ENCODE peak calls at places on chromosomes 1 and 21, in eight cellular contexts. One of them, this sample, is unnamed.

GRCh38 chr1:12469493-12469892 is 148.5 kb downstream of the DHRS3 start:
- DNase-seq in heart left ventricle: no peak
- DNase-seq in endodermal cell: no peak
- DNase-seq in chondrocyte: no peak
- DNase-seq in breast epithelium: no peak
- DNase-seq in A549: no peak
- DNase-seq in GM13976: no peak
- DNase-seq in GM10248: no peak
- DNase-seq in this sample: no peak

GRCh38 chr1:33527934-33528333 is 55.5 kb downstream of the ZSCAN20 start:
- DNase-seq in A549: no peak
- DNase-seq in breast epithelium: no peak
- DNase-seq in GM10248: no peak
- DNase-seq in chondrocyte: no peak
- DNase-seq in heart left ventricle: no peak
- DNase-seq in endodermal cell: no peak
- DNase-seq in GM13976: no peak
- DNase-seq in this sample: no peak

GRCh38 chr1:246782120-246782900 is 58.1 kb downstream of the SCCPDH start:
- DNase-seq in heart left ventricle: peak
- DNase-seq in GM13976: no peak
- DNase-seq in endodermal cell: peak
- DNase-seq in A549: no peak
- DNase-seq in chondrocyte: peak
- DNase-seq in GM10248: no peak
- DNase-seq in breast epithelium: no peak
- DNase-seq in this sample: no peak

GRCh38 chr1:57217905-57218304 is 206.0 kb downstream of the DAB1 start:
- DNase-seq in A549: no peak
- DNase-seq in heart left ventricle: no peak
- DNase-seq in breast epithelium: no peak
- DNase-seq in endodermal cell: no peak
- DNase-seq in GM10248: no peak
- DNase-seq in GM13976: no peak
- DNase-seq in chondrocyte: no peak
- DNase-seq in this sample: no peak

GRCh38 chr21:44579056-44579832 is 1.2 kb downstream of the KRTAP10-5 start:
- DNase-seq in GM13976: no peak
- DNase-seq in endodermal cell: peak
- DNase-seq in A549: no peak
- DNase-seq in heart left ventricle: no peak
- DNase-seq in GM10248: peak
- DNase-seq in breast epithelium: no peak
- DNase-seq in chondrocyte: no peak
- DNase-seq in this sample: no peak

GRCh38 chr1:54989968-54990810 is 8.5 kb upstream of the BSND start:
- DNase-seq in endodermal cell: no peak
- DNase-seq in GM13976: no peak
- DNase-seq in breast epithelium: no peak
- DNase-seq in A549: no peak
- DNase-seq in heart left ventricle: peak
- DNase-seq in GM10248: no peak
- DNase-seq in chondrocyte: peak
- DNase-seq in this sample: no peak

GRCh38 chr1:65691152-65691900 is 101.4 kb upstream of the PDE4B start:
- DNase-seq in breast epithelium: no peak
- DNase-seq in GM13976: no peak
- DNase-seq in chondrocyte: no peak
- DNase-seq in endodermal cell: no peak
- DNase-seq in A549: no peak
- DNase-seq in GM10248: no peak
- DNase-seq in heart left ventricle: peak
- DNase-seq in this sample: no peak

GRCh38 chr1:162892916-162893714 is 32.1 kb upstream of the CCDC190 start:
- DNase-seq in A549: no peak
- DNase-seq in chondrocyte: no peak
- DNase-seq in endodermal cell: no peak
- DNase-seq in GM13976: no peak
- DNase-seq in breast epithelium: no peak
- DNase-seq in heart left ventricle: no peak
- DNase-seq in GM10248: no peak
- DNase-seq in this sample: no peak

GRCh38 chr1:72516264-72516663 is 233.9 kb upstream of the NEGR1 start:
- DNase-seq in heart left ventricle: no peak
- DNase-seq in GM13976: no peak
- DNase-seq in breast epithelium: no peak
- DNase-seq in GM10248: no peak
- DNase-seq in A549: no peak
- DNase-seq in endodermal cell: no peak
- DNase-seq in chondrocyte: no peak
- DNase-seq in this sample: no peak

GRCh38 chr1:116409751-116410182 is 36.7 kb downstream of the ATP1A1 start:
- DNase-seq in A549: no peak
- DNase-seq in endodermal cell: no peak
- DNase-seq in GM10248: no peak
- DNase-seq in GM13976: no peak
- DNase-seq in heart left ventricle: peak
- DNase-seq in chondrocyte: no peak
- DNase-seq in breast epithelium: peak
- DNase-seq in this sample: no peak

GRCh38 chr1:200103961-200104583 is 76.6 kb downstream of the NR5A2 start:
- DNase-seq in GM10248: no peak
- DNase-seq in GM13976: no peak
- DNase-seq in A549: no peak
- DNase-seq in breast epithelium: no peak
- DNase-seq in heart left ventricle: no peak
- DNase-seq in chondrocyte: no peak
- DNase-seq in endodermal cell: no peak
- DNase-seq in this sample: no peak

GRCh38 chr1:209805875-209806760 is at the start of gene IRF6:
- DNase-seq in endodermal cell: peak
- DNase-seq in chondrocyte: no peak
- DNase-seq in GM13976: peak
- DNase-seq in breast epithelium: peak
- DNase-seq in A549: peak
- DNase-seq in heart left ventricle: peak
- DNase-seq in GM10248: peak
- DNase-seq in this sample: no peak

GRCh38 chr1:41728403-41729202 is 190.1 kb downstream of the HIVEP3 start:
- DNase-seq in endodermal cell: no peak
- DNase-seq in A549: no peak
- DNase-seq in breast epithelium: no peak
- DNase-seq in GM13976: peak
- DNase-seq in GM10248: peak
- DNase-seq in heart left ventricle: no peak
- DNase-seq in chondrocyte: no peak
- DNase-seq in this sample: no peak

GRCh38 chr1:74767490-74767889 is 34.5 kb downstream of the TYW3 start:
- DNase-seq in breast epithelium: no peak
- DNase-seq in heart left ventricle: no peak
- DNase-seq in GM13976: no peak
- DNase-seq in A549: peak
- DNase-seq in chondrocyte: no peak
- DNase-seq in GM10248: no peak
- DNase-seq in endodermal cell: peak
- DNase-seq in this sample: no peak

GRCh38 chr1:48776400-48777218 is at the start of gene BEND5:
- DNase-seq in breast epithelium: peak
- DNase-seq in A549: no peak
- DNase-seq in GM10248: peak
- DNase-seq in GM13976: peak
- DNase-seq in chondrocyte: no peak
- DNase-seq in heart left ventricle: peak
- DNase-seq in endodermal cell: peak
- DNase-seq in this sample: peak

GRCh38 chr1:205306929-205307566 is 14.5 kb downstream of the NUAK2 start:
- DNase-seq in chondrocyte: no peak
- DNase-seq in GM10248: no peak
- DNase-seq in endodermal cell: no peak
- DNase-seq in heart left ventricle: no peak
- DNase-seq in A549: no peak
- DNase-seq in GM13976: no peak
- DNase-seq in breast epithelium: no peak
- DNase-seq in this sample: no peak

GRCh38 chr1:1345384-1345783 is 3.8 kb downstream of the DVL1 start:
- DNase-seq in A549: no peak
- DNase-seq in breast epithelium: no peak
- DNase-seq in GM13976: no peak
- DNase-seq in chondrocyte: no peak
- DNase-seq in heart left ventricle: no peak
- DNase-seq in GM10248: no peak
- DNase-seq in endodermal cell: no peak
- DNase-seq in this sample: no peak

GRCh38 chr1:160567858-160568682 is 11.2 kb downstream of the CD84 start:
- DNase-seq in A549: no peak
- DNase-seq in breast epithelium: no peak
- DNase-seq in GM13976: no peak
- DNase-seq in GM10248: no peak
- DNase-seq in chondrocyte: no peak
- DNase-seq in heart left ventricle: no peak
- DNase-seq in endodermal cell: no peak
- DNase-seq in this sample: no peak

DNA sequence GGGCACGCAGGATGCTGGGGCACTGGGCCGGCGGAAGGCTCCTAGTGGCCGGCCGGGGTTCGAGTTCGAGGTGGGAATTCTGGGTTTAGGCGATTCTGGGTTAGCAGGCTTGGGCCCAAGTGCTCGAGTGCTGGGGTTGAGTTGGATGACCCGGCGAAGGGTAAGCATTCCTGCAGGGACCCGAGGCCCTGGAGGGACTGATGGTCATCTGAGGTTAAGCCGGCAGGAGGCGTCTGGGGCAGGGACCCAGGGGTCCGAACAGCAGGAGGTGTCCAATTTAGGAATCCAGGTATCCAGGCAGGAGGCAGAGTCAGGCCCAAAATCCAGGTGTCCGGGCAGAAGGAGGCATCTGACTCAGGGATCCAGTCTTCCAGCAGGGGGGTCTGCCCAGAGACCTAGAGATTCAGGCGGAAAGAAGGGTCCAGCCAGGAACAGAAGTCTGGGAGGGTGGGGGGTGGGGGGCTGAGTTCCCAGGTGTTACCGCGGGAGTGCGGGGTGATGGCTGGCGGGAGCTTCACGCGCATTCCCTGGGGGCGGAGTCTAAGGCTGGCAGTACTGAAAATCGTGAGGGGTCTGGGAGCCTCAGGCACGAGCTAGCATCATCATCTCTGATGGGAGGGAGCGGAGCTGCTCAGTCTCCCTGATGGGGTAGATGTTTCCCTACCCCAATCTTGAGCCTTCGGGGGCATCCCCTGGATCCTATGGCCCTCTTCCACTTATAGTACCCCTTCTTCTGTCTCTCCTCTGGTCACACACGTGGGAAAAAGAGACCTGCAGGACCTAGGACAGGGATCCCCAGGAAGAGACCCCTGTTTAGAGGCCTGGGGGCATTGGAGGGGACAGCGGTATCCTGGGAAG is 585 bp downstream of the GPR3 start:
- DNase-seq in chondrocyte: peak
- DNase-seq in heart left ventricle: no peak
- DNase-seq in GM13976: no peak
- DNase-seq in endodermal cell: no peak
- DNase-seq in A549: peak
- DNase-seq in GM10248: no peak
- DNase-seq in breast epithelium: no peak
- DNase-seq in this sample: no peak
- TF ChIP-seq CTCF in chondrocyte: peak
- TF ChIP-seq CTCF in heart left ventricle: no peak
- TF ChIP-seq CTCF in GM13976: no peak
- TF ChIP-seq CTCF in endodermal cell: peak
- TF ChIP-seq CTCF in A549: no peak
- TF ChIP-seq CTCF in GM10248: peak
- TF ChIP-seq CTCF in breast epithelium: no peak
- TF ChIP-seq CTCF in this sample: no peak

DNA sequence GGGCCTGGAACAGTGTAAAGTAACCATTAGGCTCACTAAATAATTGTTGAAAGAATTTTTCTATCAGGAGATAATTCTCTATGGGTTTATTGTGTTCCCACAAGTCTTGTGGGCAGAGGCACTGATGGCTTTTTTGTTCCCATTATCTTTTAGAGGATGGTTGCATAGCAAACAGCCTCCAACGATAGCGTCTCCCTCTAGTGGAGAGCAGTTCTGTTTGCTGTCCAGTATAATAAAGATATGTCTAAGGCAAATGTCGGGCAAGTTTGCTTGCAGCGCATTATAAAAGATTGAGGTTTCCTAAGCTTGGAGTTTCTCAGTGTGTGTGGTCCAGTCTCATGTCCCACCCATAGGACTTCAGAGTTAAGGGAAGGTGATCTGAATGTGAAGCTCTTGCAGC is 1.3 kb upstream of the SLC6A17 start:
- DNase-seq in chondrocyte: no peak
- DNase-seq in endodermal cell: no peak
- DNase-seq in A549: peak
- DNase-seq in breast epithelium: no peak
- DNase-seq in heart left ventricle: no peak
- DNase-seq in GM13976: no peak
- DNase-seq in GM10248: no peak
- DNase-seq in this sample: no peak
- TF ChIP-seq CTCF in chondrocyte: peak
- TF ChIP-seq CTCF in endodermal cell: peak
- TF ChIP-seq CTCF in A549: peak
- TF ChIP-seq CTCF in breast epithelium: no peak
- TF ChIP-seq CTCF in heart left ventricle: no peak
- TF ChIP-seq CTCF in GM13976: no peak
- TF ChIP-seq CTCF in GM10248: no peak
- TF ChIP-seq CTCF in this sample: peak

DNA sequence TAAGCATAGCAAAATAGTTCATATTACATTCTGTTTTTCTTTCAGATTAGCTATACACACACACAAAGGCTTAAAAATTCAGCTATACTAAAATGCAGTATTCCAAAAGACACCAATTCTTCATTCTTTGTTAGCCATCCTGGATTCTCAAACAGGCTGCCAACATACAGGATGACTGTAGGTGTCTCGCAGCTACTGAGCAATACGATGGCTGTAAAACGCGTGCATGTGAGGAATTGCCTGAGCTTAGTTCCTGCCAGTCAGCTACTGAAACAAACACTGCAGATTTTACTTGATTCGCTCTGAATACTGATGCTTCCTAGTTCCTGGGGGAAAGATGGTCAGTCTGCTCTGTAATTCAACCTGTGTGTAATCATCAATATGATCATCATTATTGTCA is 24.7 kb upstream of the HMGN1 start:
- DNase-seq in breast epithelium: no peak
- DNase-seq in chondrocyte: no peak
- DNase-seq in GM10248: no peak
- DNase-seq in GM13976: peak
- DNase-seq in heart left ventricle: no peak
- DNase-seq in endodermal cell: peak
- DNase-seq in A549: no peak
- DNase-seq in this sample: no peak
- TF ChIP-seq CTCF in breast epithelium: no peak
- TF ChIP-seq CTCF in chondrocyte: peak
- TF ChIP-seq CTCF in GM10248: peak
- TF ChIP-seq CTCF in GM13976: no peak
- TF ChIP-seq CTCF in heart left ventricle: no peak
- TF ChIP-seq CTCF in endodermal cell: peak
- TF ChIP-seq CTCF in A549: no peak
- TF ChIP-seq CTCF in this sample: peak

DNA sequence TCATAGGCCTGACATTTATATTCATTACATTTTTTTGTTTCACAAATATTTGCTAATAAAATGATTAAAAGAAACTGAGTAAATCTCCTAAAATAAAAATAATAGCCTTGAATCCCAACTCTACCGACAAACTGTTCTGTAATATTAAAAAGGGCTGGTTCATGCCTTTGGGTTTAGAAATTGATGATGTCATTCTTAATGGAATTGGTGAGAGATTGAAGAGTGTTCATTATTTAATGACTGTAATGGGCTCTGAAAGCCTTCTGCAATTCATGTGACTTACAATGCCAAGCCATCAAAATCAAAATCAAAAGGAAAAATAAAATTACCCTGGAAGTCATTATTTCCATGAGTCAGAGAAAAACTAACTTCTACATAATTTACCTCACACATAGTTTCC is 93.7 kb upstream of the PALMD start:
- DNase-seq in chondrocyte: no peak
- DNase-seq in A549: no peak
- DNase-seq in heart left ventricle: no peak
- DNase-seq in GM10248: no peak
- DNase-seq in GM13976: no peak
- DNase-seq in endodermal cell: no peak
- DNase-seq in breast epithelium: no peak
- DNase-seq in this sample: no peak
- TF ChIP-seq CTCF in chondrocyte: no peak
- TF ChIP-seq CTCF in A549: no peak
- TF ChIP-seq CTCF in heart left ventricle: no peak
- TF ChIP-seq CTCF in GM10248: no peak
- TF ChIP-seq CTCF in GM13976: no peak
- TF ChIP-seq CTCF in endodermal cell: no peak
- TF ChIP-seq CTCF in breast epithelium: no peak
- TF ChIP-seq CTCF in this sample: no peak